ENCODE peak calls at places on chromosomes 13 and 19, in five cellular contexts. V, Y, C, G and Z are unnamed samples.

GRCh38 chr13:85864963-85865530 is 65.8 kb upstream of the SLITRK6 start:
- DNase-seq in Y (no peak), C (no peak), V (peak), G (no peak), Z (no peak)

GRCh38 chr13:27953671-27954405 is 15.3 kb downstream of the CDX2 start:
- DNase-seq in C (peak), V (peak), G (peak), Y (no peak), Z (peak)

GRCh38 chr13:94327318-94327717 is 152.2 kb downstream of the DCT start:
- DNase-seq in Y (no peak), V (peak), G (no peak), C (no peak), Z (no peak)

GRCh38 chr19:35013820-35014754 is 14.0 kb downstream of the GRAMD1A start:
- DNase-seq in V (no peak), C (peak), Y (no peak), G (no peak), Z (no peak)

GRCh38 chr19:12649941-12650340 is 16.6 kb downstream of the MAN2B1 start:
- DNase-seq in Y (no peak), C (no peak), G (no peak), V (no peak), Z (no peak)

GRCh38 chr13:98447881-98448641 is 128.8 kb downstream of the STK24 start:
- DNase-seq in C (no peak), Y (no peak), V (peak), G (no peak), Z (no peak)

GRCh38 chr13:36282818-36283432 is 14.7 kb downstream of the CCDC169 start:
- DNase-seq in C (no peak), G (no peak), V (peak), Y (no peak), Z (no peak)

GRCh38 chr19:50663280-50663790 is 14.1 kb downstream of the C19orf81 start:
- DNase-seq in G (no peak), Y (no peak), C (no peak), V (no peak), Z (no peak)

GRCh38 chr13:43057653-43058317 is 34.4 kb downstream of the DNAJC15 start:
- DNase-seq in Y (no peak), C (peak), V (peak), G (no peak), Z (no peak)

GRCh38 chr13:42017264-42017663 is 31.2 kb upstream of the DGKH start:
- DNase-seq in V (no peak), Y (no peak), C (no peak), G (no peak), Z (no peak)

GRCh38 chr19:44530777-44531176 is 1.3 kb upstream of the CEACAM20 start:
- DNase-seq in V (no peak), G (no peak), C (no peak), Y (peak), Z (no peak)

GRCh38 chr13:70034280-70034679 is 73.3 kb upstream of the ATXN8OS start:
- DNase-seq in Y (no peak), G (no peak), C (no peak), V (no peak), Z (no peak)

GRCh38 chr19:13629687-13630357 is 123.5 kb upstream of the CACNA1A start:
- DNase-seq in Y (no peak), C (no peak), V (no peak), G (no peak), Z (no peak)

GRCh38 chr13:43368003-43368402 is 344.6 kb downstream of the DNAJC15 start:
- DNase-seq in Y (no peak), V (no peak), G (no peak), C (no peak), Z (no peak)

GRCh38 chr19:31232220-31232619 is 117.0 kb downstream of the TSHZ3 start:
- DNase-seq in Y (no peak), C (no peak), V (peak), G (no peak), Z (no peak)

GRCh38 chr13:99659234-99659633 is 158.0 kb downstream of the TM9SF2 start:
- DNase-seq in V (peak), C (no peak), Y (no peak), G (no peak), Z (no peak)

GRCh38 chr13:90564096-90564495 is 783.4 kb upstream of the MIR17HG start:
- DNase-seq in V (no peak), Y (no peak), G (no peak), C (no peak), Z (no peak)

GRCh38 chr13:35876601-35877000 is 254.6 kb downstream of the DCLK1 start:
- DNase-seq in Y (no peak), C (no peak), V (no peak), G (no peak), Z (no peak)

GRCh38 chr13:96734499-96734898 is 259.8 kb downstream of the OXGR1 start:
- DNase-seq in V (no peak), Y (no peak), C (no peak), G (no peak), Z (no peak)

GRCh38 chr13:75356426-75356825 is 125.5 kb downstream of the TBC1D4 start:
- DNase-seq in Y (no peak), G (no peak), C (no peak), V (no peak), Z (no peak)

GRCh38 chr13:45833242-45833641 is 18.3 kb downstream of the SIAH3 start:
- DNase-seq in G (no peak), Y (no peak), V (no peak), C (no peak), Z (no peak)

GRCh38 chr19:14310055-14310454 is 71.2 kb upstream of the ADGRE5 start:
- DNase-seq in V (no peak), C (no peak), G (no peak), Y (no peak), Z (no peak)

GRCh38 chr13:37102896-37103295 is 2.6 kb downstream of the CSNK1A1L start:
- DNase-seq in C (no peak), V (no peak), G (no peak), Y (no peak), Z (no peak)

GRCh38 chr13:33349314-33349995 is 63.9 kb upstream of the STARD13 start:
- DNase-seq in Y (peak), C (no peak), G (no peak), V (peak), Z (peak)

GRCh38 chr19:46068345-46069258 is 27.8 kb upstream of the IGFL4 start:
- DNase-seq in G (peak), V (no peak), C (no peak), Y (no peak), Z (no peak)

GRCh38 chr13:42894765-42895181 is 97.3 kb downstream of the EPSTI1 start:
- DNase-seq in C (no peak), V (no peak), G (no peak), Y (no peak), Z (no peak)

GRCh38 chr13:74593688-74594087 is 459.5 kb upstream of the KLF12 start:
- DNase-seq in C (no peak), V (no peak), Y (no peak), G (no peak), Z (no peak)

GRCh38 chr19:27793128-27793643 is 1419.8 kb downstream of the UQCRFS1 start:
- DNase-seq in Y (peak), V (peak), G (peak), C (peak), Z (no peak)

DNA sequence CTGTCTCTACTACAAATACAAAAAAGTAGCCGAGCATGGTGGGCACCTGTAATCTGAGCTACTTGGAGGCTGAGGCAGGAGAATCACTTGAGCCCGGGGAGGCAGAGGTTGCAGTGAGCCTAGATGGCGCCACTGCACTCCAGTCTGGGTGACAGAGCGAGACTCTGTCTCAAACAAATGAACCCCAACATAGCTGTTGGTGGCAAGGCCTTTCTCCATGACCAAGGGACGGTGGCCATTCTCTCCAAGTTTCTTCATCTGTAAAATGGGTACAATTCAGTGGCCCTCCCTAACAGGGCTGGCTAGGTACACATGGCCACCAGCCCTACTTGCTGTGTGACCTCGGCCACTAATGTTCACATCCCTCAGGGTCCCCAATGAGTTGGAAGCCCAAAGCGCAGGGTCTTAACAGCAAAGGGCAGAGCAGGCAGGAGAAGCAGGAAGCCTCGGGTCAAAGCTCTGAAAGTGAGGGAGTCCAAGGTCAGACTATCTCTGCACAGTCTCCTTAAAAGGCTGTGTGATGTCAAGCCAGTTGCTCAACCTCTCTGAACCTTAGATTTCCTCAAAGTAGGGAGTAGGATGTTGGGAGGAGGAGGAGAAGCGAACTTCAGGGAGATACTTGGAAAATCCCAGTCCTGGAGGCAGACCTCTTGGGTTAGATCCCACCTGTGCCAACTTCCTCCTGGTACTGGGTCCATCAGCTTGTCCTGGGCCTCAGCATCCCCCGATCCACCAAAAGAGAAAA is 2.7 kb downstream of the JUND start:
- DNase-seq in Y (no peak), G (peak), C (peak), V (peak), Z (peak)
- H3K27ac ChIP-seq in Y (peak), G (peak), C (peak), V (no peak), Z (peak)

GRCh38 chr19:3450796-3451411 is 29.4 kb downstream of the SMIM24 start:
- DNase-seq in G (no peak), V (no peak), Y (peak), C (no peak), Z (peak)
- H3K27ac ChIP-seq in G (peak), V (no peak), Y (peak), C (no peak), Z (peak)

DNA sequence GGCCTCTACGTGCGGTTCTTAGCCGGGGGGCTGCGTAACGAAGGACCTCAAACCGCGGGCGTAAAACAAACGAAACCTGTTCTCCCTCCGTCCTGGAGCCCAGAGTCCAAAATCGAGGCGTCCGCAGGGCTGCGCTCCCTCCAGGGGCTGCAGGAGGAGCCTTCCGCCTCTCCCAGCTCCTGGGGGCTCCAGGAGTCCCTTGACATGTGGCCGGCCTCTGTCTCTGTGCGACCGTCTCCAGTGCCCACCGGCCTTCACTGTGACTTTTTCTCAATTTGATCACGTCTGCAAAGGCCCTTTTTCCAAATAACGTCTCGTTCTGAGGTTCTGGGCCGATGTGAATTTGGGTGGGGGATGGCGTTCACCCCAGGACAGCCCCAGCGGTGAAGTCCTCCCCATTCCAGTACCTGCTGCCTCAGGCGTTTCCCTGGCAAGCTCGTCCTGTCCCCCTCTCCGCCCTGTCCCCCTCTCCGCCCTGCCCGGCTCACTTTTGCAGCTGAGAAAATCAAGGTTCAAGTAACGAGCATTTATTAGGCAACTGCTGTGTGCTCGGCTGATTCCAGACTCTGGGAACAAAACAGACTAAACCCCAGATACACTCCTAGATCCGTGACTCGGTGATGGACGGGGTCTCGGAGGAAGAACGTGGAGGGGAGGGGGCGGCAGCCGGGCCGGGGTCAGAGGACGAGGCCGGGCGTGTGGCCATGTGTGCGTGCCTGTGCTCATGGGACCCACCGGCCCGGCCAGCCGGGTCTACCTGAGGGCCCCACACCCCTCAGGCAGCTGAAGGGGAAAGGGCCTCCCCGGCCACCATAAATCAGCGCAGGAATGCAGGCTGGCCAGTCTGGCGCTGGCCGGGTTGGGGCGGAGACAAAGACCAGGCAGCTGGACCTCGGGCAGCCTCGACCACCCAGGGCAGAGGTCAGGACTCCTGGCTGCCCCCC is 28.1 kb upstream of the WDR18 start:
- DNase-seq in C (no peak), Y (no peak), V (no peak), G (no peak), Z (no peak)
- H3K27ac ChIP-seq in C (no peak), Y (no peak), V (peak), G (no peak), Z (no peak)

DNA sequence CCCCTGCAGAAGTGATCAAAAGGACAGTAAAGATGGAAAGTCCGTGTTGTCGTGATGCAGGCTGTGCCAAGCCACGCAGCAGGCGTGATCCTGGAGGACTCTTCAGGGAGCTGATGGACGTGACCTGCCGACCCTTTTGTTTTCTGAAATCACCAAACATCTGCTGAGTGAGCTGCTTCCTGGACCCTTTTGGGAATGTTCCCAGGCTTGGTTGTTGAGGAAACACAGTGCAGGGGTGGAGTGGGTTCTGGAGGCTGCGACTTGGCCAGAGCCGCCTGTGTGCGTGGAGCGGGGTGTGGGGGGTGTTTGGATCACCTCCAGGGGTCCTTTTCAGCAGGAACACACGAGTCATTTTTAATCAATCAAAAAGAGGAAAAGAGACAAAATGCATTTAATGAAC is 15.4 kb upstream of the CPAMD8 start:
- DNase-seq in V (no peak), G (no peak), Y (no peak), C (no peak), Z (no peak)
- H3K27ac ChIP-seq in V (peak), G (no peak), Y (no peak), C (no peak), Z (no peak)

GRCh38 chr13:50099473-50099872 is 84.2 kb downstream of the KCNRG start:
- DNase-seq in C (no peak), Y (no peak), V (no peak), G (no peak), Z (no peak)

GRCh38 chr13:50104493-50104892 is 89.2 kb downstream of the KCNRG start:
- DNase-seq in Y (no peak), C (no peak), V (peak), G (no peak), Z (no peak)

GRCh38 chr13:50106559-50106958 is 91.3 kb downstream of the KCNRG start:
- DNase-seq in C (no peak), Y (no peak), G (no peak), V (no peak), Z (no peak)

GRCh38 chr13:50098693-50099092 is 83.4 kb downstream of the KCNRG start:
- DNase-seq in G (no peak), C (no peak), Y (no peak), V (no peak), Z (no peak)

GRCh38 chr13:50101590-50101989 is 86.3 kb downstream of the KCNRG start:
- DNase-seq in C (no peak), G (no peak), V (no peak), Y (no peak), Z (no peak)
- H3K27ac ChIP-seq in C (no peak), G (no peak), V (no peak), Y (no peak), Z (no peak)

DNA sequence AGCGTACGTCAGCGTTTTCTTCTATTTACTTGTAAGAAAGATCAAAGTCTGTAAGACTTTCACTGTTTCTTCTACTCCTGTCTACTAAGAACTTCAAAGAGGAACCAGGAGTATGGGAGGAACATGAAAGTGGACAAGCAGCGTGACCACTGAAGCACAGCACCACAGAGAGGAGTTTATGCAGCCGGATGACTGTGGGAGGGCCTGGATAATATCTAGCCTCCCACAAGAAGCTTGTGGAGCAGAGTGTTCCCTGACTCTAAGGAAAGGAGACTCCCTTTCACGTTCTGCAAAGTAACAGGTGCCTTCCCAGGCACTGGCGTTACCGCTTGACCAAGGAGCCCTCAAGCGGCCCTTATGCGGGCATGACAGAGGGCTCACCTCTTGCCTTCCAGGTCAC is 83.6 kb upstream of the PDCD5 start:
- DNase-seq in G (no peak), V (no peak), C (no peak), Y (no peak), Z (no peak)
- H3K27ac ChIP-seq in G (no peak), V (no peak), C (no peak), Y (no peak), Z (no peak)

GRCh38 chr19:10975374-10976036 is 14.7 kb downstream of the SMARCA4 start:
- DNase-seq in V (no peak), C (no peak), Y (peak), G (no peak), Z (peak)
- H3K27ac ChIP-seq in V (peak), C (no peak), Y (peak), G (peak), Z (peak)